ENCODE peak calls at places on chromosomes 12 and 14, in five cellular contexts. U is kidney tubule cell; F is stomach; I is kidney epithelial cell; Z is stimulated activated CD4-positive, alpha-beta T cell treated with anti-CD3 and anti-CD28 coated beads, Interleukin-12 subunit alpha, Interleukin-12 subunit beta, amount 100 ng/mL, for 4 hours. S is an unnamed sample.

GRCh38 chr12:111776836-111777344 is 10.2 kb downstream of the ALDH2 start:
- DNase-seq in U (peak; percentile 39), F (no peak), I (no peak), Z (no peak), S (no peak)

GRCh38 chr14:70804556-70805162 is 4.7 kb downstream of the MAP3K9 start:
- DNase-seq in U (no peak), F (no peak), I (no peak), Z (no peak), S (peak; percentile 19)

GRCh38 chr12:85662209-85662607 is 174.0 kb downstream of the RASSF9 start:
- DNase-seq in U (no peak), F (no peak), I (no peak), Z (no peak), S (no peak)

GRCh38 chr12:64931981-64932380 is 107.5 kb downstream of the TBC1D30 start:
- DNase-seq in U (no peak), F (no peak), I (no peak), Z (no peak), S (no peak)

GRCh38 chr14:101665478-101666078 is 95.9 kb upstream of the PPP2R5C start:
- DNase-seq in U (peak; percentile 64), F (no peak), I (peak; percentile 2), Z (peak; percentile 32), S (peak; percentile 57)

GRCh38 chr12:27595231-27595642 is 71.2 kb downstream of the PPFIBP1 start:
- DNase-seq in U (peak; percentile 65), F (no peak), I (peak; percentile 63), Z (no peak), S (peak; percentile 78)

GRCh38 chr14:83170165-83170564 is 1636.5 kb upstream of the SEL1L start:
- DNase-seq in U (peak; percentile 6), F (no peak), I (no peak), Z (no peak), S (no peak)

GRCh38 chr12:64010069-64010686 is 165.7 kb downstream of the SRGAP1 start:
- DNase-seq in U (peak; percentile 97), F (no peak), I (peak; percentile 83), Z (no peak), S (no peak)

GRCh38 chr14:93976477-93977057 is at the start of gene ASB2:
- DNase-seq in U (no peak), F (no peak), I (no peak), Z (no peak), S (no peak)

GRCh38 chr14:81062816-81063215 is 107.4 kb downstream of the TSHR start:
- DNase-seq in U (peak; percentile 6), F (no peak), I (no peak), Z (no peak), S (peak; percentile 0)

GRCh38 chr14:76371066-76371465 is 4.9 kb upstream of the ESRRB start:
- DNase-seq in U (no peak), F (no peak), I (no peak), Z (no peak), S (no peak)

GRCh38 chr12:46523446-46523845 is 150.9 kb upstream of the SLC38A2 start:
- DNase-seq in U (no peak), F (no peak), I (no peak), Z (no peak), S (no peak)

GRCh38 chr14:85319998-85320397 is 209.9 kb upstream of the FLRT2 start:
- DNase-seq in U (peak; percentile 18), F (no peak), I (peak; percentile 5), Z (no peak), S (peak; percentile 83)

GRCh38 chr12:112046003-112046402 is 32.8 kb downstream of the ERP29 start:
- DNase-seq in U (no peak), F (no peak), I (no peak), Z (no peak), S (no peak)

GRCh38 chr12:93380480-93381121 is 2.9 kb downstream of the NUDT4 start:
- DNase-seq in U (peak; percentile 32), F (no peak), I (no peak), Z (no peak), S (peak; percentile 64)

GRCh38 chr12:121925361-121925725 is 7.0 kb downstream of the CFAP251 start:
- DNase-seq in U (peak; percentile 19), F (no peak), I (no peak), Z (no peak), S (peak; percentile 42)

GRCh38 chr12:21774358-21775129 is at the start of gene KCNJ8:
- DNase-seq in U (peak; percentile 35), F (peak; percentile 39), I (peak; percentile 5), Z (peak; percentile 1), S (no peak)

GRCh38 chr12:91467686-91468085 is 285.1 kb upstream of the DCN start:
- DNase-seq in U (no peak), F (no peak), I (no peak), Z (no peak), S (no peak)

GRCh38 chr14:95477411-95478089 is 38.9 kb downstream of the SYNE3 start:
- DNase-seq in U (no peak), F (no peak), I (no peak), Z (no peak), S (no peak)

GRCh38 chr14:102525213-102526143 is 15.9 kb upstream of the ANKRD9 start:
- DNase-seq in U (peak; percentile 65), F (no peak), I (no peak), Z (no peak), S (peak; percentile 66)

GRCh38 chr14:99262977-99263448 is 9.0 kb downstream of the BCL11B start:
- DNase-seq in U (no peak), F (no peak), I (no peak), Z (no peak), S (no peak)

GRCh38 chr12:69821441-69822204 is 3.4 kb upstream of the MYRFL start:
- DNase-seq in U (peak; percentile 75), F (no peak), I (no peak), Z (no peak), S (peak; percentile 80)

GRCh38 chr14:106039400-106039799 is 513.0 kb downstream of the TMEM121 start:
- DNase-seq in U (peak; percentile 42), F (no peak), I (no peak), Z (peak; percentile 63), S (no peak)

GRCh38 chr12:95322335-95322734 is 104.7 kb downstream of the VEZT start:
- DNase-seq in U (no peak), F (no peak), I (no peak), Z (no peak), S (no peak)

GRCh38 chr14:66244834-66245233 is 241.3 kb upstream of the CCDC196 start:
- DNase-seq in U (no peak), F (no peak), I (no peak), Z (no peak), S (no peak)

GRCh38 chr14:71588028-71588427 is 344.2 kb upstream of the RGS6 start:
- DNase-seq in U (peak; percentile 9), F (no peak), I (no peak), Z (no peak), S (no peak)

GRCh38 chr12:95339086-95339788 is 121.6 kb downstream of the VEZT start:
- DNase-seq in U (no peak), F (no peak), I (no peak), Z (no peak), S (no peak)

GRCh38 chr14:101290681-101291080 is 270.6 kb upstream of the DIO3 start:
- DNase-seq in U (no peak), F (no peak), I (no peak), Z (no peak), S (no peak)

GRCh38 chr12:18723752-18724151 is 14.1 kb downstream of the PLCZ1 start:
- DNase-seq in U (peak; percentile 78), F (no peak), I (peak; percentile 74), Z (no peak), S (no peak)

GRCh38 chr14:22303589-22304195 is 285.3 kb downstream of the DAD1 start:
- DNase-seq in U (peak; percentile 22), F (no peak), I (no peak), Z (no peak), S (peak; percentile 34)

GRCh38 chr12:124005736-124006581 is 32.9 kb downstream of the ZNF664 start:
- DNase-seq in U (no peak), F (no peak), I (no peak), Z (no peak), S (no peak)

GRCh38 chr14:72500234-72500838 is 393.6 kb downstream of the DPF3 start:
- DNase-seq in U (no peak), F (no peak), I (no peak), Z (no peak), S (no peak)

GRCh38 chr14:68238956-68239355 is 419.4 kb downstream of the RAD51B start:
- DNase-seq in U (no peak), F (no peak), I (no peak), Z (no peak), S (no peak)

GRCh38 chr12:56080556-56081138 is 682 bp downstream of the ERBB3 start:
- DNase-seq in U (peak; percentile 63), F (peak; percentile 70), I (no peak), Z (no peak), S (no peak)

GRCh38 chr14:91017011-91017410 is 43.4 kb downstream of the RPS6KA5 start:
- DNase-seq in U (no peak), F (no peak), I (no peak), Z (no peak), S (no peak)

GRCh38 chr14:94177806-94178205 is 3.7 kb downstream of the PPP4R4 start:
- DNase-seq in U (peak; percentile 29), F (no peak), I (no peak), Z (no peak), S (no peak)

GRCh38 chr14:62662811-62663477 is 382.3 kb downstream of the KCNH5 start:
- DNase-seq in U (no peak), F (no peak), I (no peak), Z (no peak), S (no peak)

GRCh38 chr14:95361373-95362179 is 41.9 kb upstream of the CLMN start:
- DNase-seq in U (peak; percentile 49), F (peak; percentile 66), I (no peak), Z (peak; percentile 31), S (peak; percentile 67)